ENCODE peak calls at places on chromosomes 12 and 14, in six cellular contexts. One of them, this sample, is unnamed.

GRCh38 chr14:36068777-36069534 is 107.6 kb downstream of the PTCSC3 start:
- DNase-seq in astrocyte: peak; percentile 92
- DNase-seq in heart left ventricle: no peak
- DNase-seq in fibroblast of lung: peak; percentile 91
- DNase-seq in effector memory CD4-positive, alpha-beta T cell: no peak
- DNase-seq in endodermal cell: no peak
- DNase-seq in this sample: no peak

GRCh38 chr12:48292030-48292429 is 58.7 kb downstream of the ZNF641 start:
- DNase-seq in astrocyte: no peak
- DNase-seq in heart left ventricle: no peak
- DNase-seq in fibroblast of lung: no peak
- DNase-seq in effector memory CD4-positive, alpha-beta T cell: no peak
- DNase-seq in endodermal cell: no peak
- DNase-seq in this sample: no peak

GRCh38 chr14:72638021-72638420 is 255.9 kb downstream of the DPF3 start:
- DNase-seq in astrocyte: peak; percentile 85
- DNase-seq in heart left ventricle: no peak
- DNase-seq in fibroblast of lung: peak; percentile 89
- DNase-seq in effector memory CD4-positive, alpha-beta T cell: no peak
- DNase-seq in endodermal cell: no peak
- DNase-seq in this sample: no peak

GRCh38 chr14:93858896-93859295 is 68.2 kb upstream of the FAM181A start:
- DNase-seq in astrocyte: no peak
- DNase-seq in heart left ventricle: no peak
- DNase-seq in fibroblast of lung: no peak
- DNase-seq in effector memory CD4-positive, alpha-beta T cell: no peak
- DNase-seq in endodermal cell: no peak
- DNase-seq in this sample: no peak

GRCh38 chr12:42729532-42729895 is 140.0 kb upstream of the PRICKLE1 start:
- DNase-seq in astrocyte: peak; percentile 70
- DNase-seq in heart left ventricle: no peak
- DNase-seq in fibroblast of lung: peak; percentile 75
- DNase-seq in effector memory CD4-positive, alpha-beta T cell: no peak
- DNase-seq in endodermal cell: no peak
- DNase-seq in this sample: no peak

GRCh38 chr12:52202361-52203078 is 10.7 kb upstream of the KRT80 start:
- DNase-seq in astrocyte: no peak
- DNase-seq in heart left ventricle: no peak
- DNase-seq in fibroblast of lung: peak; percentile 52
- DNase-seq in effector memory CD4-positive, alpha-beta T cell: no peak
- DNase-seq in endodermal cell: no peak
- DNase-seq in this sample: no peak

GRCh38 chr14:55398679-55399078 is 13.0 kb downstream of the ATG14 start:
- DNase-seq in astrocyte: peak; percentile 96
- DNase-seq in heart left ventricle: peak; percentile 37
- DNase-seq in fibroblast of lung: peak; percentile 96
- DNase-seq in effector memory CD4-positive, alpha-beta T cell: no peak
- DNase-seq in endodermal cell: no peak
- DNase-seq in this sample: no peak

GRCh38 chr12:70839544-70839943 is 81.0 kb downstream of the PTPRR start:
- DNase-seq in astrocyte: no peak
- DNase-seq in heart left ventricle: no peak
- DNase-seq in fibroblast of lung: no peak
- DNase-seq in effector memory CD4-positive, alpha-beta T cell: no peak
- DNase-seq in endodermal cell: peak; percentile 61
- DNase-seq in this sample: no peak

GRCh38 chr12:89709994-89710872 is 1.6 kb upstream of the ATP2B1 start:
- DNase-seq in astrocyte: no peak
- DNase-seq in heart left ventricle: peak; percentile 64
- DNase-seq in fibroblast of lung: no peak
- DNase-seq in effector memory CD4-positive, alpha-beta T cell: no peak
- DNase-seq in endodermal cell: peak; percentile 88
- DNase-seq in this sample: peak; percentile 23

GRCh38 chr14:26319139-26319864 is 278.5 kb downstream of the NOVA1 start:
- DNase-seq in astrocyte: no peak
- DNase-seq in heart left ventricle: no peak
- DNase-seq in fibroblast of lung: no peak
- DNase-seq in effector memory CD4-positive, alpha-beta T cell: no peak
- DNase-seq in endodermal cell: no peak
- DNase-seq in this sample: no peak

DNA sequence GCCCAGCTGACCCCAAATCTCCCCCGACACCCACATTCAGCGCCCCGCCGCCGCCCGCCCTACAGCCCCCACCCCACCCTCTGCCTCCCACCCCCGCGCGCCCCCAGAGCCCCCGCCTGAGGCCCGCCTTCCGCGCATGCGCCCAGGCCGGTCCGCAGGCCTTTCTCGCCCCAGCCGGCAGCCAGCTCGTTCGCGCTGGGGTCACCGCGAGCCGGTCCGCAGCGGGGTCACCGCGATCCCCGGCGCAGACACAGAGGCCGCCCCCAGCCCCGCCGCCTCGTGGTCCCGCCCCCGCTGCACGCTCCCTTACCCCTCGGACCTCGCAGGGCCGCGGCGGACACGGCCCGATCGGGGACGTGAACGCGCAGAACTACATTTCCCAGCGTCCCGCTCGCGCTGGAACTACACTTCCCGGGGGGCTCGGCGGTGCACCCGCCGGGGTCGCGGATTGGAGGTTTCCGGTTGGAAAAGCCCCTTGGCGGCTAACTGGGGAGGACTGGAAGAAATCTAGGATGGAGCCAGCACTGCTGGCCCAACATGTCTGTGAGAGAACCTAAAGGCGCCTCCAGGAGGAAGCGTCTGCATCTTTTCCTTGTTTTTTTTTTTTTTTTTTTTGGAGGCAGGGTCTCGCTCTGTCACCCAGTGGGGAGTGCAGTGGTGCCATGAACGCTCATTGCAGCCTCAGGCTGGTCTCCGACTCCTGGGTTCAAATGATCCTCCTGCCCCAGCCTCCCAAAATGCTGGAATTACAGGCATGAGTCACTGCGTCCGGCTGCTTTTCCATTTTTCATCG is at the start of gene ZNF605:
- DNase-seq in astrocyte: peak; percentile 83
- DNase-seq in heart left ventricle: peak; percentile 92
- DNase-seq in fibroblast of lung: peak; percentile 90
- DNase-seq in effector memory CD4-positive, alpha-beta T cell: peak; percentile 77
- DNase-seq in endodermal cell: peak; percentile 98
- DNase-seq in this sample: peak; percentile 89
- H3K9me3 ChIP-seq in astrocyte: peaks cover 9% of the 10 kb centered on the region
- H3K9me3 ChIP-seq in heart left ventricle: peaks cover 20% of the 10 kb centered on the region
- H3K9me3 ChIP-seq in fibroblast of lung: peaks cover 8% of the 10 kb centered on the region
- H3K9me3 ChIP-seq in effector memory CD4-positive, alpha-beta T cell: no peaks in the 10 kb centered on the region
- H3K9me3 ChIP-seq in endodermal cell: peaks cover 61% of the 10 kb centered on the region
- H3K9me3 ChIP-seq in this sample: no peaks in the 10 kb centered on the region

DNA sequence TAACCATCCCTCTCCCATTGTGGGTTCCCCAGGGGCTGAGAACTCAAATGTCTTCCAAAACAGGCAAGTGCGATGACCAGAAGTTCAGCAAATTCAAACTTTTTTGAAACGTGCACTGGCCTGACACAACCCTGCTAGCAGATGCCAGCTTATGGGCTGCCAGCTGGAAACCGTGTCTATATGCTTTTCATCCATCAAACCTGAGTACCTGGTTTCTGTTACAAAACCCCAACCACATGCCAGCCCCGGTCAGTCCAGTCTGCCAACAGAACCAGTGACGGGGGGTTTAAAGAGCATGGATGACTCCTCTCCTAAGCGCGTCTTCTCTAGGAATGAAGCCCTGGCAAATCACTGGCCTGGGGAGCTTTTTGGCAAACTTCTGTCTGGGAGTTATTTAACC is 189.7 kb downstream of the TTC7B start:
- DNase-seq in astrocyte: no peak
- DNase-seq in heart left ventricle: no peak
- DNase-seq in fibroblast of lung: peak; percentile 23
- DNase-seq in effector memory CD4-positive, alpha-beta T cell: no peak
- DNase-seq in endodermal cell: no peak
- DNase-seq in this sample: no peak
- H3K4me3 ChIP-seq in astrocyte: no peak overlapping the region
- H3K4me3 ChIP-seq in heart left ventricle: no peak overlapping the region
- H3K4me3 ChIP-seq in fibroblast of lung: no peak overlapping the region
- H3K4me3 ChIP-seq in effector memory CD4-positive, alpha-beta T cell: no peak overlapping the region
- H3K4me3 ChIP-seq in endodermal cell: no peak overlapping the region
- H3K4me3 ChIP-seq in this sample: no peak overlapping the region

DNA sequence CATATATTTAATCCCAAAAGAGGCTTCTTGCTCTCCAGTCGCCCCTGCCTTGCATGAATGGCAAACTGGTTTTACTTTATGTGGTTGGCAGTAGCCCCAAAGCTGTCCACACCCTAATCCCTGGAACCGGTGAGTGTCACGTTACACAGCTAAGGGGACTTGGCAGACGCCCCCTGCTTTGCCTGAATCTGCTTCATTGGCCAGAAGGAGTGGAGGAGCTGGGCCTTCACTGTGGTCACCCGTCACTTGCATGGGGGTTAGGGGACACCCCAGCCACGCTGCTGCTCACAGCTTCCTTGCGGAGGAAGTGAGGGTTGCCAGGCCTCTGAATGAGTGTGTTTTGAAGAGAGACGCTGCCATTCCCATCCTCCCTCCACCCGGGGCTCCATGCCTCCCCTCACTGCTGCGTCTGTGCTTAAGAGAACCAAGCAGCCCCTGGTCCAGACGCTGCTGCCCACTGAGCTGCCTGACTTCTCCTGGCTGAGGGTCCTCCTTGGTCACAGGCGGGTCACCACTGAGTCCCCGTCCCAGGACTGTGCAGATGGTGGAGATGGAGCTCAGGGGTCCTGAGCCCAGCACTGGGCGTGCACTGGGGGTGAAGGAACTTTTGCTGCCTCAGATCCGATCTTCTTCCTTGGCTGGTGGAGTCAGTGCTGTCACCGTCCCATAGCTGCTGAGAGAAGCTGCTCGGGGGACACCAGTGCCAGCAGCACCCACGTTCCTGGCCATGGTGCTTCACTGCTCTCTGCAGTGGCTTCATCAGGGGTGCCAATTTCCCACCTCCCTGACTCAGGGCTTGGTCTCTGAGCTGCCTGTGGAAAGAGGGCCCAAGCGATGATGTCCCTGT is 39.8 kb downstream of the GALNT9 start:
- DNase-seq in astrocyte: no peak
- DNase-seq in heart left ventricle: no peak
- DNase-seq in fibroblast of lung: no peak
- DNase-seq in effector memory CD4-positive, alpha-beta T cell: no peak
- DNase-seq in endodermal cell: peak; percentile 75
- DNase-seq in this sample: no peak
- H3K27me3 ChIP-seq in astrocyte: no peaks in the 10 kb centered on the region
- H3K27me3 ChIP-seq in heart left ventricle: peaks cover 10% of the 10 kb centered on the region
- H3K27me3 ChIP-seq in fibroblast of lung: no peaks in the 10 kb centered on the region
- H3K27me3 ChIP-seq in effector memory CD4-positive, alpha-beta T cell: no peaks in the 10 kb centered on the region
- H3K27me3 ChIP-seq in endodermal cell: no peaks in the 10 kb centered on the region
- H3K27me3 ChIP-seq in this sample: peaks cover 16% of the 10 kb centered on the region

DNA sequence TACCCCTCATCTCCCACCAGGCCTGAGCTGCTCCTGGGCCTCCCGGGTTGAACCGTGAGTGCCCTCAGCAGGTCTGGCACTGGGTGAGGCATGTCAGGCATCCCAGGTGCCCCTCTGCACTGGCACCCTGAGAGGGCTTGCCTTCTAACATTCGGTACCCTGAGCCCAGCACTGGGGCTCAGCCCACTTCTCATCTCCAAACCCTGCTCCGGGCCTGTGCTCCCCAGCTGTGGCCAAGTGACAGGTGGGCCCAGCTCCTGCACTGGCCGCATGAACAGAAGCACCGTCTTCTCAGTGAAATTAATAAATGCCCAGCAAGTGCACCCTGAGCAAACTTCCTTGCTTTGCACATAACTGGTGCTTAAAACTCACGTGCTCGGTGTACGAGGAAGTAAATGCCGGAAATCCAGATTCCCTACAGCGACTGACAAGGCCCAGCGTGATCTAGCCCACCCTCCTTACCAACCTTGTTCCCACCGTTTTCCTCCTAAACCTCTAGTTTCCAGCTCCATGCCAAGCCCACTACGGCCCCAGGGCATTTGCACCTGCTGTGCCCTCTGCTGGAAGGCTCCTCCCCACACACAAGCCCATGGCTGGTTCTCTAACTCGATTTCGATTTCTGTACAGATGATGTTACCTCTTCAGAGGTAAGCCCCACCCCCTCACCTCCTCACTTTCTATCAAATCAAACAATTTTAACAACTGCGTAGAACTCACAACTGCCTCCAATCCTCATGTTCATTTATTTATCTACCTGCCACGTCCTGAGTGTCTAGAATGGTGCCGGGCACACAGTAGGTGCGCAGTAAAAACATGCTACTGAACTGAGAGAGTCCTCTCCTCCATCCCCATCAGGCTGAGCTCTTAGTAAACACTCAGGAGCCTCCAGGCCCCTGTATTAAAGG is 115.3 kb upstream of the NCOR2 start:
- DNase-seq in astrocyte: no peak
- DNase-seq in heart left ventricle: no peak
- DNase-seq in fibroblast of lung: no peak
- DNase-seq in effector memory CD4-positive, alpha-beta T cell: no peak
- DNase-seq in endodermal cell: peak; percentile 59
- DNase-seq in this sample: no peak
- H3K9me3 ChIP-seq in astrocyte: no peaks in the 10 kb centered on the region
- H3K9me3 ChIP-seq in heart left ventricle: no peaks in the 10 kb centered on the region
- H3K9me3 ChIP-seq in fibroblast of lung: no peaks in the 10 kb centered on the region
- H3K9me3 ChIP-seq in effector memory CD4-positive, alpha-beta T cell: no peaks in the 10 kb centered on the region
- H3K9me3 ChIP-seq in endodermal cell: no peaks in the 10 kb centered on the region
- H3K9me3 ChIP-seq in this sample: no peaks in the 10 kb centered on the region

This sample was measured in CD8-positive, alpha-beta memory T cell.